ENCODE peak calls at places on chromosomes 2 and 18, in eight cellular contexts. L is tibial artery; R is CD8-positive, alpha-beta T cell; N is Caco-2; T is OCI-LY7; Y is CD4-positive, CD25-positive, alpha-beta regulatory T cell; D is H1; C is body of pancreas. U is an unnamed sample.

GRCh38 chr2:233082934-233083755 is 23.0 kb downstream of the INPP5D start:
- DNase-seq in Y (no peak), C (no peak), N (no peak), T (peak; percentile 48), L (no peak), D (no peak), R (no peak), U (no peak)

GRCh38 chr2:98569915-98570314 is 38.4 kb downstream of the COA5 start:
- DNase-seq in N (no peak), T (no peak), R (no peak), L (no peak), C (no peak), D (no peak), Y (no peak), U (no peak)

GRCh38 chr2:200677721-200678532 is 92.1 kb downstream of the AOX1 start:
- DNase-seq in N (no peak), L (peak; percentile 63), R (no peak), Y (no peak), C (no peak), T (no peak), D (no peak), U (no peak)

GRCh38 chr2:190068764-190069163 is 6.2 kb upstream of the MSTN start:
- DNase-seq in T (no peak), C (no peak), N (no peak), L (no peak), Y (no peak), R (no peak), D (no peak), U (no peak)

GRCh38 chr2:100242891-100243670 is 79.2 kb downstream of the LONRF2 start:
- DNase-seq in N (peak; percentile 63), R (peak; percentile 49), Y (peak; percentile 37), T (peak; percentile 83), D (peak; percentile 86), C (peak; percentile 75), L (peak; percentile 52), U (peak; percentile 72)

GRCh38 chr18:34364699-34365098 is 140.0 kb upstream of the NOL4 start:
- DNase-seq in L (no peak), D (no peak), R (no peak), T (no peak), Y (no peak), N (no peak), C (no peak), U (no peak)

GRCh38 chr2:88880441-88880953 is 189.0 kb downstream of the RPIA start:
- DNase-seq in L (peak; percentile 36), N (peak; percentile 57), R (no peak), C (peak; percentile 33), T (peak; percentile 84), Y (peak; percentile 62), D (no peak), U (peak; percentile 28)

GRCh38 chr2:236943841-236944513 is 141.7 kb upstream of the COPS8 start:
- DNase-seq in N (no peak), D (no peak), L (no peak), C (no peak), R (no peak), Y (no peak), T (no peak), U (no peak)

GRCh38 chr2:117704818-117705217 is 109.7 kb upstream of the DDX18 start:
- DNase-seq in C (no peak), L (no peak), R (no peak), D (no peak), N (no peak), T (no peak), Y (no peak), U (no peak)

GRCh38 chr2:201980389-201980821 is 53.2 kb upstream of the FZD7 start:
- DNase-seq in Y (no peak), R (no peak), C (no peak), D (no peak), L (no peak), N (no peak), T (no peak), U (peak; percentile 76)

GRCh38 chr2:21055451-21055850 is 11.6 kb upstream of the APOB start:
- DNase-seq in Y (no peak), N (no peak), D (no peak), T (no peak), L (no peak), R (no peak), C (no peak), U (no peak)

GRCh38 chr18:33440011-33440383 is 524 bp downstream of the CCDC178 start:
- DNase-seq in N (no peak), T (peak; percentile 8), Y (no peak), L (peak; percentile 22), R (no peak), D (no peak), C (peak; percentile 31), U (no peak)

GRCh38 chr2:144357623-144358400 is 162.1 kb downstream of the ZEB2 start:
- DNase-seq in C (no peak), T (no peak), N (no peak), D (no peak), L (no peak), R (no peak), Y (peak; percentile 18), U (no peak)

GRCh38 chr2:230796280-230796862 is 68.4 kb upstream of the ITM2C start:
- DNase-seq in Y (no peak), C (no peak), T (no peak), R (no peak), L (no peak), N (no peak), D (no peak), U (no peak)

GRCh38 chr2:30408961-30409387 is 38.1 kb upstream of the LCLAT1 start:
- DNase-seq in L (no peak), D (no peak), N (no peak), T (no peak), R (no peak), C (no peak), Y (no peak), U (no peak)

GRCh38 chr2:58428553-58429284 is 187.6 kb upstream of the FANCL start:
- DNase-seq in D (peak; percentile 82), Y (no peak), N (no peak), R (no peak), T (no peak), C (peak; percentile 14), L (no peak), U (no peak)

GRCh38 chr2:62065243-62065642 is 130.7 kb upstream of the B3GNT2 start:
- DNase-seq in C (no peak), T (no peak), L (no peak), D (no peak), Y (no peak), R (no peak), N (no peak), U (no peak)

GRCh38 chr2:39109543-39109942 is 11.3 kb downstream of the SOS1 start:
- DNase-seq in T (no peak), Y (no peak), D (no peak), N (no peak), C (no peak), L (no peak), R (no peak), U (no peak)
- H3K4me1 ChIP-seq in T (peaks cover 38% of the 10 kb centered on the region), Y (peaks cover 8% of the 10 kb centered on the region), D (no peaks in the 10 kb centered on the region), N (peaks cover 7% of the 10 kb centered on the region), C (peaks cover 4% of the 10 kb centered on the region), L (peaks cover 45% of the 10 kb centered on the region), R (peaks cover 21% of the 10 kb centered on the region), U (no peaks in the 10 kb centered on the region)

DNA sequence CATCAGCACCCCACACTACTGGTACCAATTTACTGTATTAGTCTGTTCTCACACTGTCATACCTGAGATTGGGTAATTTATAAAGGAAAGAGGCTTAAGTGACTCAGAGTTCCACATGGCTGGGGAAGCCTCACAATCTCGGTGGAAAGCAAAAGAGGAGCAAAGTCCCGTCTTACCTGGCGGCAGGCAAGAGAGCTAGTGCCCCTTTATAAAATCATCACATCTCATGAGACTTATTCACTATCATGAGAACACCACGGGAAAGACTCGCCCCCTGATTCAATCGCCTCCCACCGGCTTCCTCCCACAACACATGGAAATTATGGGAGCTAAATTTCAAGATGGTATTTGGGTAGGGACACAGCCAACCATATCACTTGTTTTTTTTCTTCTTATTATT is 717.2 kb downstream of the TRIB2 start:
- DNase-seq in D (no peak), L (no peak), N (no peak), T (no peak), Y (no peak), C (no peak), R (no peak), U (no peak)
- H3K9me3 ChIP-seq in D (peaks cover 3% of the 10 kb centered on the region), L (no peaks in the 10 kb centered on the region), N (no peaks in the 10 kb centered on the region), T (no peaks in the 10 kb centered on the region), Y (no peaks in the 10 kb centered on the region), C (no peaks in the 10 kb centered on the region), R (no peaks in the 10 kb centered on the region), U (no peaks in the 10 kb centered on the region)

GRCh38 chr2:11127791-11128190 is 27.5 kb upstream of the SLC66A3 start:
- DNase-seq in T (no peak), R (no peak), L (no peak), N (no peak), Y (no peak), D (no peak), C (no peak), U (no peak)

GRCh38 chr2:11131166-11131920 is 23.9 kb upstream of the SLC66A3 start:
- DNase-seq in R (no peak), L (no peak), N (no peak), T (no peak), Y (no peak), D (no peak), C (no peak), U (no peak)

GRCh38 chr2:11129598-11130449 is 25.4 kb upstream of the SLC66A3 start:
- DNase-seq in R (peak; percentile 79), T (peak; percentile 89), Y (peak; percentile 84), L (no peak), N (peak; percentile 95), D (peak; percentile 97), C (peak; percentile 87), U (peak; percentile 48)

GRCh38 chr2:11124760-11125068 is 30.6 kb upstream of the SLC66A3 start:
- DNase-seq in D (no peak), Y (no peak), C (no peak), N (no peak), L (no peak), R (no peak), T (no peak), U (no peak)

GRCh38 chr2:11128258-11128951 is 26.9 kb upstream of the SLC66A3 start:
- DNase-seq in Y (no peak), N (no peak), C (no peak), L (no peak), T (no peak), R (no peak), D (no peak), U (no peak)
- H3K4me1 ChIP-seq in Y (peaks cover 30% of the 10 kb centered on the region), N (peaks cover 4% of the 10 kb centered on the region), C (peaks cover 31% of the 10 kb centered on the region), L (peaks cover 14% of the 10 kb centered on the region), T (peaks cover 27% of the 10 kb centered on the region), R (peaks cover 23% of the 10 kb centered on the region), D (peaks cover 5% of the 10 kb centered on the region), U (peaks cover 4% of the 10 kb centered on the region)

DNA sequence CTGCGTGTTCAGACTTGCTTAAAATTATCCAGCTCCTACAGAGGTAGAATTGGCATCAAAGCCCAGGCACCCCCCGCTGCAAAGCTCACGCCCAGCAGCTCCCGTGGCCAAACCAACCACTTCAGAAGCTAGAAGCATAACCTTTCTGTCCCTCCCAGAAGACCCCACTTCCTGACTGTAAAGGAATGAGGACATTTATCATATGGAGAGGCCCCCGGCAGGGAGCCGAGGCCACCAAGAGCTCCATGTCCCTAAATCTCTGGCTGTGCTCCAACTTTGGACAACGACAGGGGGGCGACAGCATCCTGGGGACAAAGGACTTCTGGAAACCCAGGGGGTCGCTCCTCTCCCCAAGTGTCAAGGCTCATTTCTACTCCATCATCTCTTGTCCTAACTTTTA is 369.0 kb upstream of the SALL3 start:
- DNase-seq in N (no peak), Y (no peak), R (no peak), D (no peak), C (no peak), L (no peak), T (no peak), U (no peak)
- H3K9me3 ChIP-seq in N (no peaks in the 10 kb centered on the region), Y (peaks cover 3% of the 10 kb centered on the region), R (no peaks in the 10 kb centered on the region), D (peaks cover under 1% of the 10 kb centered on the region), C (no peaks in the 10 kb centered on the region), L (no peaks in the 10 kb centered on the region), T (no peaks in the 10 kb centered on the region), U (peaks cover 2% of the 10 kb centered on the region)